ENCODE peak calls at places on chromosomes 6 and 20, in six cellular contexts. X, J, D, U, N and F are unnamed samples.
A peak's percentile ranks its signal among the peaks of the same experiment; 100 is the strongest.

GRCh38 chr6:108561742-108562502 is 1.2 kb downstream of the FOXO3 start:
- DNase-seq in X (no peak), J (peak; percentile 46), D (peak; percentile 17), U (no peak), N (no peak), F (peak; percentile 75)

GRCh38 chr20:34600892-34601653 is 42.6 kb downstream of the MAP1LC3A start:
- DNase-seq in U (no peak), X (no peak), J (no peak), N (no peak), D (no peak), F (no peak)

GRCh38 chr20:50151034-50151743 is 2.3 kb downstream of the PEDS1 start:
- DNase-seq in D (no peak), X (no peak), J (no peak), U (no peak), N (no peak), F (no peak)

GRCh38 chr20:11047559-11047958 is 373.8 kb upstream of the JAG1 start:
- DNase-seq in J (no peak), D (no peak), X (no peak), U (no peak), N (no peak), F (no peak)

GRCh38 chr20:37411408-37412306 is 65.7 kb downstream of the SRC start:
- DNase-seq in J (peak; percentile 43), N (no peak), D (no peak), X (no peak), U (no peak), F (no peak)

GRCh38 chr6:31060162-31060561 is 49.9 kb downstream of the MUC22 start:
- DNase-seq in N (no peak), U (no peak), X (no peak), J (no peak), D (no peak), F (no peak)

GRCh38 chr6:41072836-41073202 is at the start of gene NFYA:
- DNase-seq in J (peak; percentile 100), N (no peak), X (no peak), U (peak; percentile 91), D (no peak), F (no peak)

GRCh38 chr6:148395583-148396101 is 53.0 kb downstream of the SASH1 start:
- DNase-seq in N (no peak), U (no peak), X (no peak), D (no peak), J (peak; percentile 51), F (no peak)

GRCh38 chr20:44070139-44070900 is 116.7 kb downstream of the JPH2 start:
- DNase-seq in N (no peak), D (no peak), J (no peak), U (no peak), X (no peak), F (peak; percentile 42)

GRCh38 chr6:155418017-155418749 is 37.5 kb downstream of the NOX3 start:
- DNase-seq in U (no peak), J (peak; percentile 91), N (peak; percentile 68), X (no peak), D (no peak), F (peak; percentile 88)

GRCh38 chr20:39538317-39538716 is 576.2 kb downstream of the DHX35 start:
- DNase-seq in D (no peak), U (no peak), X (no peak), J (no peak), N (no peak), F (no peak)

GRCh38 chr6:68876792-68877493 is 241.9 kb downstream of the ADGRB3 start:
- DNase-seq in D (peak; percentile 3), N (no peak), U (no peak), X (no peak), J (no peak), F (peak; percentile 30)

GRCh38 chr6:89282749-89283148 is 32.4 kb downstream of the GABRR2 start:
- DNase-seq in U (no peak), N (no peak), J (no peak), X (no peak), D (no peak), F (no peak)

GRCh38 chr6:89284963-89285735 is 29.9 kb downstream of the GABRR2 start:
- DNase-seq in X (no peak), N (no peak), J (no peak), D (no peak), U (no peak), F (no peak)

GRCh38 chr6:89278956-89279355 is 36.1 kb downstream of the GABRR2 start:
- DNase-seq in U (no peak), X (no peak), J (no peak), N (no peak), D (no peak), F (no peak)

GRCh38 chr6:89284081-89284480 is 31.0 kb downstream of the GABRR2 start:
- DNase-seq in N (no peak), J (no peak), D (no peak), X (no peak), U (no peak), F (no peak)

GRCh38 chr6:89281779-89282246 is 33.3 kb downstream of the GABRR2 start:
- DNase-seq in J (peak; percentile 47), D (peak; percentile 44), N (no peak), U (peak; percentile 79), X (peak; percentile 58), F (peak; percentile 86)
- TF ChIP-seq CTCF in J (peak; percentile 67), D (peak; percentile 62), N (peak; percentile 79), U (peak; percentile 70), X (no peak), F (peak; percentile 94)

GRCh38 chr6:140082867-140083297 is 708.4 kb upstream of the CITED2 start:
- DNase-seq in U (no peak), D (no peak), J (peak; percentile 13), X (no peak), N (no peak), F (no peak)
- TF ChIP-seq MYC in U (no peak), D (no peak), J (no peak), X (no peak), N (no peak), F (no peak)

GRCh38 chr6:138955262-138955661 is 32.8 kb downstream of the REPS1 start:
- DNase-seq in U (no peak), D (no peak), X (no peak), N (no peak), J (no peak), F (no peak)
- TF ChIP-seq CTCF in U (no peak), D (no peak), X (no peak), N (no peak), J (no peak), F (no peak)

GRCh38 chr20:40728470-40728869 is 39.4 kb upstream of the MAFB start:
- DNase-seq in N (no peak), U (no peak), X (no peak), J (no peak), D (no peak), F (peak; percentile 7)
- TF ChIP-seq MYC in N (no peak), U (no peak), X (no peak), J (no peak), D (no peak), F (no peak)